ENCODE peak calls at places on chromosome 9, in nine cellular contexts. One of them, this sample, is unnamed.
A peak's percentile ranks its signal among the peaks of the same experiment; 100 is the strongest.

GRCh38 chr9:91131433-91131839 is 230.3 kb downstream of the AUH start:
- DNase-seq in H9: no peak
- DNase-seq in activated CD8-positive, alpha-beta memory T cell treated with anti-CD3 and anti-CD28 coated beads for 48 hours: no peak
- DNase-seq in cardiac muscle cell: peak; percentile 90
- DNase-seq in neural crest cell: no peak
- DNase-seq in fibroblast of the conjunctiva: peak; percentile 86
- DNase-seq in HCEC 1CT: peak; percentile 95
- DNase-seq in bronchial epithelial cell: peak; percentile 91
- DNase-seq in NCI-H1048: no peak
- DNase-seq in this sample: peak; percentile 59

GRCh38 chr9:16817002-16817401 is 53.5 kb downstream of the BNC2 start:
- DNase-seq in cardiac muscle cell: no peak
- DNase-seq in bronchial epithelial cell: no peak
- DNase-seq in HCEC 1CT: no peak
- DNase-seq in neural crest cell: no peak
- DNase-seq in fibroblast of the conjunctiva: no peak
- DNase-seq in NCI-H1048: no peak
- DNase-seq in H9: no peak
- DNase-seq in activated CD8-positive, alpha-beta memory T cell treated with anti-CD3 and anti-CD28 coated beads for 48 hours: no peak
- DNase-seq in this sample: no peak

GRCh38 chr9:120366646-120367019 is 213.3 kb downstream of the CDK5RAP2 start:
- DNase-seq in HCEC 1CT: peak; percentile 95
- DNase-seq in cardiac muscle cell: peak; percentile 96
- DNase-seq in neural crest cell: no peak
- DNase-seq in bronchial epithelial cell: peak; percentile 62
- DNase-seq in activated CD8-positive, alpha-beta memory T cell treated with anti-CD3 and anti-CD28 coated beads for 48 hours: no peak
- DNase-seq in H9: peak; percentile 70
- DNase-seq in NCI-H1048: no peak
- DNase-seq in fibroblast of the conjunctiva: peak; percentile 68
- DNase-seq in this sample: peak; percentile 47

GRCh38 chr9:130236436-130236985 is 29.0 kb upstream of the HMCN2 start:
- DNase-seq in bronchial epithelial cell: no peak
- DNase-seq in HCEC 1CT: no peak
- DNase-seq in NCI-H1048: no peak
- DNase-seq in cardiac muscle cell: no peak
- DNase-seq in H9: no peak
- DNase-seq in fibroblast of the conjunctiva: no peak
- DNase-seq in neural crest cell: no peak
- DNase-seq in activated CD8-positive, alpha-beta memory T cell treated with anti-CD3 and anti-CD28 coated beads for 48 hours: no peak
- DNase-seq in this sample: no peak

GRCh38 chr9:129143031-129143441 is 31.8 kb downstream of the PTPA start:
- DNase-seq in fibroblast of the conjunctiva: peak; percentile 88
- DNase-seq in H9: peak; percentile 88
- DNase-seq in cardiac muscle cell: peak; percentile 97
- DNase-seq in activated CD8-positive, alpha-beta memory T cell treated with anti-CD3 and anti-CD28 coated beads for 48 hours: peak; percentile 45
- DNase-seq in bronchial epithelial cell: peak; percentile 76
- DNase-seq in NCI-H1048: peak; percentile 39
- DNase-seq in neural crest cell: peak; percentile 83
- DNase-seq in HCEC 1CT: peak; percentile 86
- DNase-seq in this sample: peak; percentile 79

GRCh38 chr9:37667706-37668672 is 17.2 kb downstream of the FRMPD1 start:
- DNase-seq in fibroblast of the conjunctiva: no peak
- DNase-seq in bronchial epithelial cell: peak; percentile 17
- DNase-seq in cardiac muscle cell: peak; percentile 10
- DNase-seq in neural crest cell: no peak
- DNase-seq in NCI-H1048: no peak
- DNase-seq in HCEC 1CT: peak; percentile 11
- DNase-seq in activated CD8-positive, alpha-beta memory T cell treated with anti-CD3 and anti-CD28 coated beads for 48 hours: no peak
- DNase-seq in H9: peak; percentile 71
- DNase-seq in this sample: no peak

GRCh38 chr9:93058357-93059096 is at the start of gene SUSD3:
- DNase-seq in fibroblast of the conjunctiva: peak; percentile 29
- DNase-seq in activated CD8-positive, alpha-beta memory T cell treated with anti-CD3 and anti-CD28 coated beads for 48 hours: no peak
- DNase-seq in H9: peak; percentile 89
- DNase-seq in neural crest cell: peak; percentile 42
- DNase-seq in bronchial epithelial cell: peak; percentile 17
- DNase-seq in cardiac muscle cell: peak; percentile 78
- DNase-seq in HCEC 1CT: no peak
- DNase-seq in NCI-H1048: no peak
- DNase-seq in this sample: no peak

GRCh38 chr9:133370680-133371079 is 5.2 kb downstream of the SURF4 start:
- DNase-seq in neural crest cell: no peak
- DNase-seq in H9: no peak
- DNase-seq in bronchial epithelial cell: no peak
- DNase-seq in HCEC 1CT: no peak
- DNase-seq in cardiac muscle cell: no peak
- DNase-seq in fibroblast of the conjunctiva: no peak
- DNase-seq in NCI-H1048: no peak
- DNase-seq in activated CD8-positive, alpha-beta memory T cell treated with anti-CD3 and anti-CD28 coated beads for 48 hours: no peak
- DNase-seq in this sample: no peak

GRCh38 chr9:447230-448025 is 232.8 kb downstream of the DOCK8 start:
- DNase-seq in cardiac muscle cell: peak; percentile 32
- DNase-seq in fibroblast of the conjunctiva: no peak
- DNase-seq in activated CD8-positive, alpha-beta memory T cell treated with anti-CD3 and anti-CD28 coated beads for 48 hours: no peak
- DNase-seq in neural crest cell: no peak
- DNase-seq in H9: no peak
- DNase-seq in HCEC 1CT: peak; percentile 17
- DNase-seq in bronchial epithelial cell: peak; percentile 97
- DNase-seq in NCI-H1048: no peak
- DNase-seq in this sample: no peak

GRCh38 chr9:21812415-21812814 is 10.0 kb downstream of the MTAP start:
- DNase-seq in NCI-H1048: no peak
- DNase-seq in activated CD8-positive, alpha-beta memory T cell treated with anti-CD3 and anti-CD28 coated beads for 48 hours: no peak
- DNase-seq in bronchial epithelial cell: peak; percentile 95
- DNase-seq in H9: no peak
- DNase-seq in neural crest cell: no peak
- DNase-seq in fibroblast of the conjunctiva: no peak
- DNase-seq in cardiac muscle cell: peak; percentile 50
- DNase-seq in HCEC 1CT: peak; percentile 44
- DNase-seq in this sample: no peak

GRCh38 chr9:136958898-136959850 is 7.1 kb downstream of the LCN12 start:
- DNase-seq in NCI-H1048: no peak
- DNase-seq in neural crest cell: no peak
- DNase-seq in H9: no peak
- DNase-seq in bronchial epithelial cell: no peak
- DNase-seq in HCEC 1CT: no peak
- DNase-seq in activated CD8-positive, alpha-beta memory T cell treated with anti-CD3 and anti-CD28 coated beads for 48 hours: no peak
- DNase-seq in fibroblast of the conjunctiva: no peak
- DNase-seq in cardiac muscle cell: no peak
- DNase-seq in this sample: no peak

GRCh38 chr9:72828281-72828731 is 124.5 kb downstream of the ALDH1A1 start:
- DNase-seq in HCEC 1CT: no peak
- DNase-seq in bronchial epithelial cell: peak; percentile 99
- DNase-seq in fibroblast of the conjunctiva: no peak
- DNase-seq in activated CD8-positive, alpha-beta memory T cell treated with anti-CD3 and anti-CD28 coated beads for 48 hours: no peak
- DNase-seq in neural crest cell: no peak
- DNase-seq in cardiac muscle cell: no peak
- DNase-seq in NCI-H1048: no peak
- DNase-seq in H9: no peak
- DNase-seq in this sample: no peak

GRCh38 chr9:107487521-107488399 is 1.8 kb downstream of the KLF4 start:
- DNase-seq in fibroblast of the conjunctiva: no peak
- DNase-seq in neural crest cell: peak; percentile 49
- DNase-seq in HCEC 1CT: no peak
- DNase-seq in NCI-H1048: no peak
- DNase-seq in bronchial epithelial cell: no peak
- DNase-seq in H9: peak; percentile 85
- DNase-seq in cardiac muscle cell: peak; percentile 67
- DNase-seq in activated CD8-positive, alpha-beta memory T cell treated with anti-CD3 and anti-CD28 coated beads for 48 hours: no peak
- DNase-seq in this sample: no peak

GRCh38 chr9:120153258-120153657 is 426.7 kb downstream of the CDK5RAP2 start:
- DNase-seq in fibroblast of the conjunctiva: no peak
- DNase-seq in HCEC 1CT: no peak
- DNase-seq in NCI-H1048: no peak
- DNase-seq in neural crest cell: no peak
- DNase-seq in cardiac muscle cell: no peak
- DNase-seq in H9: no peak
- DNase-seq in bronchial epithelial cell: no peak
- DNase-seq in activated CD8-positive, alpha-beta memory T cell treated with anti-CD3 and anti-CD28 coated beads for 48 hours: no peak
- DNase-seq in this sample: no peak

GRCh38 chr9:105126233-105126632 is 118.2 kb upstream of the SLC44A1 start:
- DNase-seq in fibroblast of the conjunctiva: no peak
- DNase-seq in HCEC 1CT: no peak
- DNase-seq in bronchial epithelial cell: no peak
- DNase-seq in neural crest cell: no peak
- DNase-seq in H9: no peak
- DNase-seq in activated CD8-positive, alpha-beta memory T cell treated with anti-CD3 and anti-CD28 coated beads for 48 hours: no peak
- DNase-seq in NCI-H1048: no peak
- DNase-seq in cardiac muscle cell: peak; percentile 21
- DNase-seq in this sample: no peak

GRCh38 chr9:127972316-127972871 is 8.4 kb downstream of the EEIG1 start:
- DNase-seq in bronchial epithelial cell: no peak
- DNase-seq in activated CD8-positive, alpha-beta memory T cell treated with anti-CD3 and anti-CD28 coated beads for 48 hours: no peak
- DNase-seq in neural crest cell: no peak
- DNase-seq in cardiac muscle cell: no peak
- DNase-seq in HCEC 1CT: no peak
- DNase-seq in fibroblast of the conjunctiva: no peak
- DNase-seq in H9: peak; percentile 25
- DNase-seq in NCI-H1048: no peak
- DNase-seq in this sample: no peak

GRCh38 chr9:73451003-73451402 is 299.3 kb downstream of the ANXA1 start:
- DNase-seq in HCEC 1CT: no peak
- DNase-seq in NCI-H1048: no peak
- DNase-seq in H9: no peak
- DNase-seq in bronchial epithelial cell: peak; percentile 53
- DNase-seq in activated CD8-positive, alpha-beta memory T cell treated with anti-CD3 and anti-CD28 coated beads for 48 hours: no peak
- DNase-seq in fibroblast of the conjunctiva: no peak
- DNase-seq in cardiac muscle cell: no peak
- DNase-seq in neural crest cell: no peak
- DNase-seq in this sample: no peak

GRCh38 chr9:75483636-75484035 is 395.3 kb downstream of the OSTF1 start:
- DNase-seq in activated CD8-positive, alpha-beta memory T cell treated with anti-CD3 and anti-CD28 coated beads for 48 hours: no peak
- DNase-seq in cardiac muscle cell: no peak
- DNase-seq in H9: no peak
- DNase-seq in bronchial epithelial cell: peak; percentile 78
- DNase-seq in NCI-H1048: no peak
- DNase-seq in fibroblast of the conjunctiva: no peak
- DNase-seq in neural crest cell: no peak
- DNase-seq in HCEC 1CT: no peak
- DNase-seq in this sample: no peak

GRCh38 chr9:76379494-76379893 is 14.7 kb downstream of the RFK start:
- DNase-seq in bronchial epithelial cell: peak; percentile 98
- DNase-seq in NCI-H1048: no peak
- DNase-seq in fibroblast of the conjunctiva: no peak
- DNase-seq in neural crest cell: no peak
- DNase-seq in activated CD8-positive, alpha-beta memory T cell treated with anti-CD3 and anti-CD28 coated beads for 48 hours: no peak
- DNase-seq in cardiac muscle cell: no peak
- DNase-seq in HCEC 1CT: no peak
- DNase-seq in H9: no peak
- DNase-seq in this sample: no peak

GRCh38 chr9:4861736-4862451 is 69.2 kb downstream of the RCL1 start:
- DNase-seq in neural crest cell: no peak
- DNase-seq in fibroblast of the conjunctiva: no peak
- DNase-seq in HCEC 1CT: no peak
- DNase-seq in H9: no peak
- DNase-seq in bronchial epithelial cell: peak; percentile 19
- DNase-seq in cardiac muscle cell: no peak
- DNase-seq in activated CD8-positive, alpha-beta memory T cell treated with anti-CD3 and anti-CD28 coated beads for 48 hours: no peak
- DNase-seq in NCI-H1048: no peak
- DNase-seq in this sample: no peak

GRCh38 chr9:80078826-80079225 is 507.1 kb downstream of the TLE4 start:
- DNase-seq in bronchial epithelial cell: no peak
- DNase-seq in neural crest cell: no peak
- DNase-seq in HCEC 1CT: no peak
- DNase-seq in fibroblast of the conjunctiva: no peak
- DNase-seq in NCI-H1048: no peak
- DNase-seq in cardiac muscle cell: no peak
- DNase-seq in H9: no peak
- DNase-seq in activated CD8-positive, alpha-beta memory T cell treated with anti-CD3 and anti-CD28 coated beads for 48 hours: no peak
- DNase-seq in this sample: no peak

GRCh38 chr9:81370650-81371049 is 318.7 kb downstream of the TLE1 start:
- DNase-seq in neural crest cell: no peak
- DNase-seq in activated CD8-positive, alpha-beta memory T cell treated with anti-CD3 and anti-CD28 coated beads for 48 hours: no peak
- DNase-seq in bronchial epithelial cell: no peak
- DNase-seq in H9: no peak
- DNase-seq in cardiac muscle cell: no peak
- DNase-seq in NCI-H1048: no peak
- DNase-seq in HCEC 1CT: no peak
- DNase-seq in fibroblast of the conjunctiva: no peak
- DNase-seq in this sample: no peak

GRCh38 chr9:37324261-37324683 is 98.2 kb upstream of the GRHPR start:
- DNase-seq in neural crest cell: peak; percentile 9
- DNase-seq in NCI-H1048: no peak
- DNase-seq in bronchial epithelial cell: no peak
- DNase-seq in HCEC 1CT: no peak
- DNase-seq in fibroblast of the conjunctiva: no peak
- DNase-seq in cardiac muscle cell: peak; percentile 6
- DNase-seq in H9: no peak
- DNase-seq in activated CD8-positive, alpha-beta memory T cell treated with anti-CD3 and anti-CD28 coated beads for 48 hours: no peak
- DNase-seq in this sample: no peak

GRCh38 chr9:73056245-73056644 is 95.4 kb upstream of the ANXA1 start:
- DNase-seq in cardiac muscle cell: peak; percentile 58
- DNase-seq in bronchial epithelial cell: no peak
- DNase-seq in H9: no peak
- DNase-seq in NCI-H1048: no peak
- DNase-seq in activated CD8-positive, alpha-beta memory T cell treated with anti-CD3 and anti-CD28 coated beads for 48 hours: no peak
- DNase-seq in HCEC 1CT: no peak
- DNase-seq in fibroblast of the conjunctiva: no peak
- DNase-seq in neural crest cell: no peak
- DNase-seq in this sample: no peak

GRCh38 chr9:131259432-131259885 is 16.9 kb downstream of the FAM78A start:
- DNase-seq in cardiac muscle cell: no peak
- DNase-seq in NCI-H1048: no peak
- DNase-seq in bronchial epithelial cell: no peak
- DNase-seq in H9: no peak
- DNase-seq in fibroblast of the conjunctiva: no peak
- DNase-seq in neural crest cell: no peak
- DNase-seq in HCEC 1CT: no peak
- DNase-seq in activated CD8-positive, alpha-beta memory T cell treated with anti-CD3 and anti-CD28 coated beads for 48 hours: no peak
- DNase-seq in this sample: no peak

GRCh38 chr9:113215142-113215541 is 5.9 kb downstream of the FKBP15 start:
- DNase-seq in neural crest cell: no peak
- DNase-seq in cardiac muscle cell: peak; percentile 52
- DNase-seq in fibroblast of the conjunctiva: no peak
- DNase-seq in NCI-H1048: no peak
- DNase-seq in HCEC 1CT: no peak
- DNase-seq in bronchial epithelial cell: peak; percentile 88
- DNase-seq in activated CD8-positive, alpha-beta memory T cell treated with anti-CD3 and anti-CD28 coated beads for 48 hours: no peak
- DNase-seq in H9: no peak
- DNase-seq in this sample: no peak

GRCh38 chr9:20854444-20854843 is 170.4 kb downstream of the FOCAD start:
- DNase-seq in neural crest cell: no peak
- DNase-seq in fibroblast of the conjunctiva: no peak
- DNase-seq in NCI-H1048: no peak
- DNase-seq in H9: no peak
- DNase-seq in cardiac muscle cell: no peak
- DNase-seq in HCEC 1CT: peak; percentile 72
- DNase-seq in bronchial epithelial cell: no peak
- DNase-seq in activated CD8-positive, alpha-beta memory T cell treated with anti-CD3 and anti-CD28 coated beads for 48 hours: no peak
- DNase-seq in this sample: no peak

GRCh38 chr9:131335356-131335755 is 45.8 kb downstream of the PLPP7 start:
- DNase-seq in bronchial epithelial cell: no peak
- DNase-seq in fibroblast of the conjunctiva: no peak
- DNase-seq in HCEC 1CT: no peak
- DNase-seq in H9: no peak
- DNase-seq in NCI-H1048: no peak
- DNase-seq in cardiac muscle cell: no peak
- DNase-seq in neural crest cell: no peak
- DNase-seq in activated CD8-positive, alpha-beta memory T cell treated with anti-CD3 and anti-CD28 coated beads for 48 hours: no peak
- DNase-seq in this sample: no peak

This sample was measured in smooth muscle cell of the brain vasculature.